ENCODE peak calls at places on chromosome 10, in five cellular contexts. H is endodermal cell, X is uterus, U is GM23338, Z is cardiac muscle cell. E is an unnamed sample.
A peak's percentile ranks its signal among the peaks of the same experiment; 100 is the strongest.

GRCh38 chr10:119206603-119207366 is 586 bp upstream of the GRK5 start:
- DNase-seq in X (peak; percentile 82), U (peak; percentile 76), Z (peak; percentile 88), H (peak; percentile 88), E (peak; percentile 78)

GRCh38 chr10:42985436-42986316 is 91.2 kb upstream of the RET start:
- DNase-seq in U (no peak), H (no peak), Z (no peak), X (no peak), E (peak; percentile 40)

GRCh38 chr10:75512534-75512933 is 81.1 kb downstream of the LRMDA start:
- DNase-seq in H (peak; percentile 72), X (peak; percentile 32), U (peak; percentile 60), Z (no peak), E (peak; percentile 47)

GRCh38 chr10:86520871-86521619 is 547 bp downstream of the WAPL start:
- DNase-seq in U (peak; percentile 69), X (peak; percentile 33), H (peak; percentile 84), Z (peak; percentile 60), E (peak; percentile 73)

GRCh38 chr10:49365675-49366415 is 30.0 kb downstream of the DRGX start:
- DNase-seq in Z (peak; percentile 10), H (no peak), U (peak; percentile 11), X (no peak), E (no peak)

GRCh38 chr10:17062493-17063487 is 66.8 kb downstream of the CUBN start:
- DNase-seq in U (no peak), Z (no peak), H (peak; percentile 63), X (peak; percentile 43), E (no peak)

GRCh38 chr10:12510566-12510965 is 161.2 kb downstream of the CAMK1D start:
- DNase-seq in H (no peak), U (no peak), Z (no peak), X (no peak), E (no peak)

GRCh38 chr10:34955391-34955790 is 134.8 kb downstream of the CUL2 start:
- DNase-seq in H (no peak), X (no peak), Z (no peak), U (no peak), E (no peak)

GRCh38 chr10:102431452-102432124 is 786 bp downstream of the CUEDC2 start:
- DNase-seq in U (no peak), H (no peak), X (no peak), Z (no peak), E (no peak)

GRCh38 chr10:78502208-78502943 is 468.7 kb downstream of the RPS24 start:
- DNase-seq in X (no peak), H (peak; percentile 29), U (no peak), Z (no peak), E (no peak)

GRCh38 chr10:101224910-101225823 is 4.1 kb downstream of the LBX1 start:
- DNase-seq in H (peak; percentile 84), U (peak; percentile 71), X (no peak), Z (no peak), E (no peak)

GRCh38 chr10:35306852-35307251 is 29.5 kb upstream of the CCNY start:
- DNase-seq in U (no peak), Z (no peak), H (no peak), X (no peak), E (peak; percentile 64)

GRCh38 chr10:13614530-13615332 is 28.0 kb downstream of the PRPF18 start:
- DNase-seq in H (peak; percentile 67), X (no peak), U (peak; percentile 55), Z (peak; percentile 9), E (no peak)

GRCh38 chr10:2137549-2138174 is 400.3 kb upstream of the ADARB2 start:
- DNase-seq in Z (peak; percentile 52), U (peak; percentile 77), H (peak; percentile 78), X (no peak), E (no peak)

GRCh38 chr10:67788028-67788886 is 49.7 kb downstream of the DNAJC12 start:
- DNase-seq in X (no peak), H (peak; percentile 97), Z (peak; percentile 61), U (peak; percentile 95), E (peak; percentile 68)

GRCh38 chr10:70510453-70510852 is 31.9 kb downstream of the PALD1 start:
- DNase-seq in X (no peak), U (no peak), H (peak; percentile 71), Z (no peak), E (no peak)

GRCh38 chr10:13439771-13440708 is 88.8 kb downstream of the BEND7 start:
- DNase-seq in Z (peak; percentile 80), X (peak; percentile 35), H (peak; percentile 92), U (peak; percentile 83), E (peak; percentile 73)

GRCh38 chr10:108812296-108812695 is 1111.0 kb downstream of the XPNPEP1 start:
- DNase-seq in H (no peak), U (no peak), X (no peak), Z (no peak), E (no peak)

GRCh38 chr10:48287417-48288391 is 13.2 kb upstream of the FRMPD2 start:
- DNase-seq in X (no peak), U (no peak), H (no peak), Z (peak; percentile 30), E (no peak)

GRCh38 chr10:24603333-24603732 is 120.4 kb downstream of the ARHGAP21 start:
- DNase-seq in Z (no peak), U (no peak), X (no peak), H (no peak), E (no peak)

GRCh38 chr10:84412482-84412881 is 84.1 kb downstream of the CCSER2 start:
- DNase-seq in U (no peak), X (no peak), H (no peak), Z (no peak), E (no peak)

GRCh38 chr10:119301397-119301796 is 94.0 kb downstream of the GRK5 start:
- DNase-seq in H (peak; percentile 49), Z (no peak), X (no peak), U (no peak), E (no peak)

GRCh38 chr10:49279015-49279880 is 19.7 kb upstream of the C10orf71 start:
- DNase-seq in X (no peak), Z (peak; percentile 61), U (no peak), H (peak; percentile 17), E (no peak)

GRCh38 chr10:76350583-76350982 is 919.2 kb downstream of the LRMDA start:
- DNase-seq in H (no peak), U (no peak), X (no peak), Z (no peak), E (no peak)

GRCh38 chr10:75038335-75038734 is 73.1 kb upstream of the SAMD8 start:
- DNase-seq in U (no peak), X (peak; percentile 73), Z (peak; percentile 29), H (no peak), E (no peak)

GRCh38 chr10:133008196-133008595 is 65.8 kb upstream of the CFAP46 start:
- DNase-seq in X (no peak), U (no peak), Z (no peak), H (no peak), E (no peak)
- TF ChIP-seq CTCF in X (no peak), U (no peak), Z (no peak), H (no peak), E (no peak)

GRCh38 chr10:46106410-46107255 is 60.6 kb upstream of the MSMB start:
- DNase-seq in U (peak; percentile 86), H (peak; percentile 92), Z (peak; percentile 82), X (peak; percentile 55), E (peak; percentile 78)

GRCh38 chr10:46098379-46098778 is 52.3 kb upstream of the MSMB start:
- DNase-seq in X (no peak), H (peak; percentile 62), Z (peak; percentile 27), U (peak; percentile 48), E (no peak)

DNA sequence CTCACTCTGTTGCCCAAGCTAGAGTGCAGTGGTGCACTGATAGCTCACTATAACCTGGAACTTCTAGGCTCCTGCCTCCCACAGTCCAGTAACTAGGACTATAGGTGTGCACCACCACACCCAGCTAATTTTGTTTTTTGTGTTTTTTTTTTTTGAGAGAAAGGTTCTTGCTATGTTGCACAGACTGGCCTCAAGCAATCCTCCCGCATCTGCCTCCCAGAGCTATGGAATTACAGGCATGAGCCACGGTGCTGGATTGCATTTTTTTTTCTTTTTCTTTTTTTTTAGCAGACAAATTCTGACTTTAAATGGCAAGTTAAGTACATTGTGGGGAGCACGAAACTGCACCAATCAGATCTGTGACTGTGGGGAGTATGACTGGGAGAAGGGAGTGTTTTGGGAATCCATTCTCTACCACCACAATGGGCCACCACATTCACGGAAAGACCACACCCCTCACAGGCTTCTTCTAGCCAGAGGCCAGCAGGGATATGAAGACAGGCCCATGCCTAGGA is 58.1 kb upstream of the MSMB start:
- DNase-seq in X (no peak), U (no peak), Z (no peak), H (no peak), E (no peak)
- H3K4me1 ChIP-seq in X (no peaks in the 10 kb centered on the region), U (peaks cover 6% of the 10 kb centered on the region), Z (peaks cover 6% of the 10 kb centered on the region), H (peaks cover 5% of the 10 kb centered on the region), E (peaks cover 10% of the 10 kb centered on the region)

DNA sequence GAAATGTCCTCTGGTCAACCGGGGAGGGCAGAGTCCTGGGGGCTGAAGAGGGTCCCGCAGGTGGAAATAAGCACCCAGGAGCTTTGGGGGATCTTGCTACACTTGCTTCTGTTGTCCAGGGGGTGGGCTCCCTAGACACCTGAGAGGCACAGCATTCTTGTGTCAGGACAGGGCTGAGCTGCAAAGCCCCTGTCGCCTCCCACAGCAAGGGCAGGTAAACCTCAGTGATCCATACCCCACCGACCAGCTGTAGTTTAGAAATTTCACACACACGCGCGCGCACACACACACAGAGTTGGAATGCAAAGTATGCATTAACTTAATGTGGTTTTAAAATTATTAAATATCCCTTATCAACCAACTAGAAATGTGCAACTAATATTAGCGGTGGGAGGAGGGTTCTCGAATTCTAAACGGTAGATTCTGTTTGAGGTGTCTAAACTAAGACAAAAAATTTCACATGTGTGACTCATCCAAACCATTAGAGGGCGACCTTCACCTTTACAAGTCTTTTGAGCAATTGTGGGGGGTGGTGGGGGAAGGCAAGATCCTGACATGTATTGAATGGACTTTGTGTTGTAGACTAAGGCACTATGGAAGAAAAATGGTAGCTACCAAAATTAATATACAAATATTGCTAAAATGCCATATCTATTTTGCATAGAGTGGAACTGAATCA is 34.3 kb upstream of the PTF1A start:
- DNase-seq in X (no peak), U (peak; percentile 87), Z (peak; percentile 53), H (peak; percentile 60), E (no peak)
- TF ChIP-seq CTCF in X (no peak), U (peak; percentile 78), Z (no peak), H (no peak), E (no peak)

GRCh38 chr10:6561552-6561951 is 18.5 kb downstream of the PRKCQ start:
- DNase-seq in U (no peak), X (no peak), H (no peak), Z (no peak), E (no peak)
- H3K4me1 ChIP-seq in U (peaks cover 17% of the 10 kb centered on the region), X (no peaks in the 10 kb centered on the region), H (peaks cover 34% of the 10 kb centered on the region), Z (peaks cover 3% of the 10 kb centered on the region), E (peaks cover 23% of the 10 kb centered on the region)

DNA sequence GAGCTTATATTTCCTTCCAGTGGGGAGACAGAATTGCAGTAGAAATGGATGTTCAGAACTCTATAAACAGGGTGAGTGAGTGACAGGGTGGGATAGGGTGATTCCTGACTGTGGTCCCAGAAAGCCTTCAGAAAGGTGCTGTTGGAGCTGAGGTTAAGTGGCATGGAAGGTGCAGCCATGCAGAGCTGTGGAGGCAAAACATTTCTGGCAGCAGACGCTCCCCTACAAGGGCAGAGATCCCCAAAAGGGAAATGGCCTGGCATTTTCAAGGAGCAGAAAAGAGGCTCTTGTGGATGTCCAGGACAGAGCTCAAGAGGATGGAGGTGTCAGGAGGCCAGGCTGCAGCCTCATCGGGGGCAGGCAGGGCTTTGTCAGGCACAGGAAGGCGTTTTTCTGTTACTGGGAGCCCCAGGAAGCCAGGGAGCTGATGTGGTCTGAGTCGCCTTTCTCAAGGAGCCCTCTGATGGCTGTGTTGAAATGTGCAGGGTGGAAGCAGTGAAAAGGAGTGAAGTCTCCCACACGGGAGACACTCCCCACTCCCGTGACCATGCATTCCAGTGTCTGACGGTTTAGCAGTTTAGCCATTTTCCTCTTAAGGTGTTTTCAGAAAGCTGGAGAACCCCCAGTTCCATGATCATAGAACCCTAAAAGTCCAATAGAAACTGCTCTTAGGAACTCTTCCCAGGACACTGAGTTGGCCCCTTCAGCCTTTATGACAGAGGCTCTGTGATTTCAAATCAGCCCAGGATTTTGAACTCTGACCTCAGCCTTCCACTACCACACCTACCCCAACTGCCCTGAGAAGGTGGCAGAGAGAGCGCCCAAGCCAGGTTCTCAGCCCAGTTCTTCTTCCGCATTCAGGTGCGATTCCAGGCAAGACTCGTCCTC is 96.2 kb downstream of the C10orf105 start:
- DNase-seq in X (peak; percentile 39), Z (peak; percentile 56), H (peak; percentile 83), U (peak; percentile 70), E (no peak)
- TF ChIP-seq CTCF in X (no peak), Z (peak; percentile 42), H (peak; percentile 60), U (peak; percentile 40), E (peak; percentile 16)